ENCODE peak calls at places on chromosomes 16 and 17, in six cellular contexts. One of them, this sample, is unnamed.

GRCh38 chr17:65438708-65439294 is 122.6 kb downstream of the AXIN2 start:
- DNase-seq in heart right ventricle: no peak
- DNase-seq in heart left ventricle: no peak
- DNase-seq in cardiac muscle cell: no peak
- DNase-seq in astrocyte of the spinal cord: no peak
- DNase-seq in psoas muscle: no peak
- DNase-seq in this sample: no peak

GRCh38 chr16:25914357-25914962 is 222.7 kb downstream of the HS3ST4 start:
- DNase-seq in heart right ventricle: no peak
- DNase-seq in heart left ventricle: no peak
- DNase-seq in cardiac muscle cell: no peak
- DNase-seq in astrocyte of the spinal cord: no peak
- DNase-seq in psoas muscle: no peak
- DNase-seq in this sample: no peak

GRCh38 chr17:70184770-70185169 is 15.4 kb downstream of the KCNJ2 start:
- DNase-seq in heart right ventricle: no peak
- DNase-seq in heart left ventricle: no peak
- DNase-seq in cardiac muscle cell: peak; percentile 36
- DNase-seq in astrocyte of the spinal cord: peak; percentile 65
- DNase-seq in psoas muscle: no peak
- DNase-seq in this sample: peak; percentile 87

GRCh38 chr17:9824094-9824493 is 1.6 kb upstream of the GLP2R start:
- DNase-seq in heart right ventricle: no peak
- DNase-seq in heart left ventricle: no peak
- DNase-seq in cardiac muscle cell: no peak
- DNase-seq in astrocyte of the spinal cord: no peak
- DNase-seq in psoas muscle: no peak
- DNase-seq in this sample: no peak

GRCh38 chr17:74552037-74552436 is 6.1 kb upstream of the CD300C start:
- DNase-seq in heart right ventricle: no peak
- DNase-seq in heart left ventricle: no peak
- DNase-seq in cardiac muscle cell: no peak
- DNase-seq in astrocyte of the spinal cord: no peak
- DNase-seq in psoas muscle: no peak
- DNase-seq in this sample: no peak

GRCh38 chr16:57794849-57795430 is 7.4 kb downstream of the KIFC3 start:
- DNase-seq in heart right ventricle: no peak
- DNase-seq in heart left ventricle: no peak
- DNase-seq in cardiac muscle cell: no peak
- DNase-seq in astrocyte of the spinal cord: no peak
- DNase-seq in psoas muscle: no peak
- DNase-seq in this sample: no peak

GRCh38 chr16:7304257-7304656 is 28.4 kb upstream of the RBFOX1 start:
- DNase-seq in heart right ventricle: no peak
- DNase-seq in heart left ventricle: peak; percentile 24
- DNase-seq in cardiac muscle cell: no peak
- DNase-seq in astrocyte of the spinal cord: no peak
- DNase-seq in psoas muscle: no peak
- DNase-seq in this sample: no peak

GRCh38 chr17:17833664-17834357 is 3.0 kb downstream of the SREBF1 start:
- DNase-seq in heart right ventricle: no peak
- DNase-seq in heart left ventricle: no peak
- DNase-seq in cardiac muscle cell: no peak
- DNase-seq in astrocyte of the spinal cord: no peak
- DNase-seq in psoas muscle: no peak
- DNase-seq in this sample: no peak

GRCh38 chr16:48011888-48012658 is 143.7 kb downstream of the ABCC12 start:
- DNase-seq in heart right ventricle: no peak
- DNase-seq in heart left ventricle: no peak
- DNase-seq in cardiac muscle cell: no peak
- DNase-seq in astrocyte of the spinal cord: peak; percentile 1
- DNase-seq in psoas muscle: no peak
- DNase-seq in this sample: no peak

GRCh38 chr16:47574091-47575054 is 113.2 kb downstream of the PHKB start:
- DNase-seq in heart right ventricle: no peak
- DNase-seq in heart left ventricle: no peak
- DNase-seq in cardiac muscle cell: peak; percentile 68
- DNase-seq in astrocyte of the spinal cord: peak; percentile 74
- DNase-seq in psoas muscle: no peak
- DNase-seq in this sample: peak; percentile 64

GRCh38 chr16:49000594-49000993 is 281.0 kb downstream of the CBLN1 start:
- DNase-seq in heart right ventricle: no peak
- DNase-seq in heart left ventricle: no peak
- DNase-seq in cardiac muscle cell: no peak
- DNase-seq in astrocyte of the spinal cord: no peak
- DNase-seq in psoas muscle: no peak
- DNase-seq in this sample: no peak

GRCh38 chr17:64041912-64042311 is 21.5 kb upstream of the ICAM2 start:
- DNase-seq in heart right ventricle: no peak
- DNase-seq in heart left ventricle: no peak
- DNase-seq in cardiac muscle cell: no peak
- DNase-seq in astrocyte of the spinal cord: no peak
- DNase-seq in psoas muscle: no peak
- DNase-seq in this sample: no peak

GRCh38 chr17:18039535-18040286 is 503 bp downstream of the GID4 start:
- DNase-seq in heart right ventricle: no peak
- DNase-seq in heart left ventricle: peak; percentile 36
- DNase-seq in cardiac muscle cell: peak; percentile 25
- DNase-seq in astrocyte of the spinal cord: no peak
- DNase-seq in psoas muscle: peak; percentile 76
- DNase-seq in this sample: no peak

GRCh38 chr17:46876353-46876887 is 25.0 kb downstream of the WNT9B start:
- DNase-seq in heart right ventricle: no peak
- DNase-seq in heart left ventricle: no peak
- DNase-seq in cardiac muscle cell: no peak
- DNase-seq in astrocyte of the spinal cord: no peak
- DNase-seq in psoas muscle: no peak
- DNase-seq in this sample: no peak

GRCh38 chr17:10756604-10757003 is 26.8 kb upstream of the TMEM220 start:
- DNase-seq in heart right ventricle: no peak
- DNase-seq in heart left ventricle: no peak
- DNase-seq in cardiac muscle cell: no peak
- DNase-seq in astrocyte of the spinal cord: no peak
- DNase-seq in psoas muscle: no peak
- DNase-seq in this sample: no peak

GRCh38 chr17:1435326-1435725 is 20.7 kb downstream of the CRK start:
- DNase-seq in heart right ventricle: no peak
- DNase-seq in heart left ventricle: no peak
- DNase-seq in cardiac muscle cell: no peak
- DNase-seq in astrocyte of the spinal cord: no peak
- DNase-seq in psoas muscle: no peak
- DNase-seq in this sample: no peak

GRCh38 chr16:48003226-48003907 is 152.4 kb downstream of the ABCC12 start:
- DNase-seq in heart right ventricle: no peak
- DNase-seq in heart left ventricle: no peak
- DNase-seq in cardiac muscle cell: no peak
- DNase-seq in astrocyte of the spinal cord: no peak
- DNase-seq in psoas muscle: no peak
- DNase-seq in this sample: no peak

GRCh38 chr17:78134899-78135385 is 4.4 kb downstream of the TMC8 start:
- DNase-seq in heart right ventricle: no peak
- DNase-seq in heart left ventricle: no peak
- DNase-seq in cardiac muscle cell: no peak
- DNase-seq in astrocyte of the spinal cord: no peak
- DNase-seq in psoas muscle: no peak
- DNase-seq in this sample: no peak

GRCh38 chr17:78879679-78880186 is 23.3 kb downstream of the CEP295NL start:
- DNase-seq in heart right ventricle: peak; percentile 91
- DNase-seq in heart left ventricle: peak; percentile 84
- DNase-seq in cardiac muscle cell: peak; percentile 97
- DNase-seq in astrocyte of the spinal cord: peak; percentile 95
- DNase-seq in psoas muscle: peak; percentile 86
- DNase-seq in this sample: peak; percentile 93

GRCh38 chr16:50071075-50071671 is 5.4 kb downstream of the HEATR3 start:
- DNase-seq in heart right ventricle: no peak
- DNase-seq in heart left ventricle: no peak
- DNase-seq in cardiac muscle cell: no peak
- DNase-seq in astrocyte of the spinal cord: no peak
- DNase-seq in psoas muscle: no peak
- DNase-seq in this sample: no peak

GRCh38 chr17:17107891-17108680 is 65.8 kb downstream of the MPRIP start:
- DNase-seq in heart right ventricle: no peak
- DNase-seq in heart left ventricle: no peak
- DNase-seq in cardiac muscle cell: peak; percentile 17
- DNase-seq in astrocyte of the spinal cord: no peak
- DNase-seq in psoas muscle: peak; percentile 52
- DNase-seq in this sample: no peak

GRCh38 chr17:49784636-49785035 is 3.8 kb upstream of the KAT7 start:
- DNase-seq in heart right ventricle: no peak
- DNase-seq in heart left ventricle: no peak
- DNase-seq in cardiac muscle cell: no peak
- DNase-seq in astrocyte of the spinal cord: no peak
- DNase-seq in psoas muscle: no peak
- DNase-seq in this sample: no peak

GRCh38 chr16:471353-472198 is 46.1 kb downstream of the RAB11FIP3 start:
- DNase-seq in heart right ventricle: peak; percentile 23
- DNase-seq in heart left ventricle: no peak
- DNase-seq in cardiac muscle cell: no peak
- DNase-seq in astrocyte of the spinal cord: peak; percentile 63
- DNase-seq in psoas muscle: peak; percentile 71
- DNase-seq in this sample: peak; percentile 11

GRCh38 chr16:85144026-85144915 is 32.0 kb upstream of the CIBAR2 start:
- DNase-seq in heart right ventricle: peak; percentile 72
- DNase-seq in heart left ventricle: peak; percentile 66
- DNase-seq in cardiac muscle cell: no peak
- DNase-seq in astrocyte of the spinal cord: no peak
- DNase-seq in psoas muscle: no peak
- DNase-seq in this sample: no peak

GRCh38 chr16:11384956-11385586 is 39.8 kb downstream of the RMI2 start:
- DNase-seq in heart right ventricle: no peak
- DNase-seq in heart left ventricle: peak; percentile 14
- DNase-seq in cardiac muscle cell: no peak
- DNase-seq in astrocyte of the spinal cord: no peak
- DNase-seq in psoas muscle: no peak
- DNase-seq in this sample: no peak

GRCh38 chr17:40339068-40339699 is 25.4 kb downstream of the GJD3 start:
- DNase-seq in heart right ventricle: no peak
- DNase-seq in heart left ventricle: no peak
- DNase-seq in cardiac muscle cell: no peak
- DNase-seq in astrocyte of the spinal cord: no peak
- DNase-seq in psoas muscle: no peak
- DNase-seq in this sample: no peak

GRCh38 chr17:1485311-1485747 is 7.2 kb downstream of the MYO1C start:
- DNase-seq in heart right ventricle: peak; percentile 76
- DNase-seq in heart left ventricle: peak; percentile 80
- DNase-seq in cardiac muscle cell: peak; percentile 37
- DNase-seq in astrocyte of the spinal cord: no peak
- DNase-seq in psoas muscle: peak; percentile 80
- DNase-seq in this sample: peak; percentile 39

GRCh38 chr16:11181889-11182279 is 74.1 kb downstream of the SOCS1 start:
- DNase-seq in heart right ventricle: no peak
- DNase-seq in heart left ventricle: no peak
- DNase-seq in cardiac muscle cell: no peak
- DNase-seq in astrocyte of the spinal cord: no peak
- DNase-seq in psoas muscle: no peak
- DNase-seq in this sample: no peak

GRCh38 chr16:53768167-53768566 is 64.2 kb downstream of the FTO start:
- DNase-seq in heart right ventricle: no peak
- DNase-seq in heart left ventricle: no peak
- DNase-seq in cardiac muscle cell: peak; percentile 51
- DNase-seq in astrocyte of the spinal cord: no peak
- DNase-seq in psoas muscle: no peak
- DNase-seq in this sample: peak; percentile 66

GRCh38 chr17:54749157-54749556 is 151.5 kb upstream of the TOM1L1 start:
- DNase-seq in heart right ventricle: no peak
- DNase-seq in heart left ventricle: no peak
- DNase-seq in cardiac muscle cell: no peak
- DNase-seq in astrocyte of the spinal cord: no peak
- DNase-seq in psoas muscle: no peak
- DNase-seq in this sample: no peak

DNA sequence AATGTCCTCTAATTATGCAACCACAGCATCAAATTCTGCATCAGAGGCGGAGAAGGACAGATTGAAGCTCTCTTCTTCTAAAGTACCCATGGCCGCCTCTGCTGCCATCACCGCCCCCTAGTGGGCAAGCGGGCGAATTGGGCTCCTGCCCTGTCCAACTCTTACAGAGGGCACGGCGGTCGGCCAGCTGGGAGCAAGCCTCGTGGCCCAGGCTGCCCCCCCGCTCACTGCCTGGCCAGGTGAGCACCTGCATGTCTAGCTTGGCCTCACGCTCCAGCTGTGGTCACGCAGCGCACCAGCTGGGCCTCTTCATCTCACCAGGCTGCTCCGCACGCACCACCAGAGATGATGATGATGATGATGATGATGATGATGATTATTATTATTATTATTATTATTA is 146.1 kb upstream of the TOM1L1 start:
- DNase-seq in heart right ventricle: no peak
- DNase-seq in heart left ventricle: no peak
- DNase-seq in cardiac muscle cell: no peak
- DNase-seq in astrocyte of the spinal cord: no peak
- DNase-seq in psoas muscle: no peak
- DNase-seq in this sample: no peak
- TF ChIP-seq CTCF in heart right ventricle: no peak
- TF ChIP-seq CTCF in heart left ventricle: no peak
- TF ChIP-seq CTCF in cardiac muscle cell: no peak
- TF ChIP-seq CTCF in astrocyte of the spinal cord: no peak
- TF ChIP-seq CTCF in psoas muscle: no peak
- TF ChIP-seq CTCF in this sample: no peak

GRCh38 chr16:29680180-29680598 is 1.2 kb downstream of the QPRT start:
- DNase-seq in heart right ventricle: no peak
- DNase-seq in heart left ventricle: no peak
- DNase-seq in cardiac muscle cell: no peak
- DNase-seq in astrocyte of the spinal cord: no peak
- DNase-seq in psoas muscle: no peak
- DNase-seq in this sample: no peak
- H3K4me3 ChIP-seq in heart right ventricle: peak overlapping the region; percentile 42
- H3K4me3 ChIP-seq in heart left ventricle: peak overlapping the region; percentile 48
- H3K4me3 ChIP-seq in cardiac muscle cell: peak overlapping the region; percentile 52
- H3K4me3 ChIP-seq in astrocyte of the spinal cord: no peak overlapping the region
- H3K4me3 ChIP-seq in psoas muscle: peak overlapping the region; percentile 32
- H3K4me3 ChIP-seq in this sample: no peak overlapping the region

DNA sequence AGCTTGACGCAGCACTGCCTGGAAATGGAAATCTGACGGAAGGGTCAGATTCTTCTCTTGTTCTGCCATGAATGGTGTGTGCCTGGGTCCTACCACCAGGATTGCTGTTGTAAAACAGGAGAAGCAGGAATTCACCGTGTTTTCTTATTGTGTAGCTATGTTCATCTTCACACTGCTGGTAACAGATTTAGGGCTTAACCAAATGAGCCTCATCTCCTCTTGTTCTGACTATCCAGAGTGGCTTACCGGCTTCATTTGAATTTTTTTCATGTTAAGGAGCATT is 97.3 kb upstream of the CHMP6 start:
- DNase-seq in heart right ventricle: no peak
- DNase-seq in heart left ventricle: no peak
- DNase-seq in cardiac muscle cell: no peak
- DNase-seq in astrocyte of the spinal cord: no peak
- DNase-seq in psoas muscle: no peak
- DNase-seq in this sample: no peak
- TF ChIP-seq CTCF in heart right ventricle: no peak
- TF ChIP-seq CTCF in heart left ventricle: no peak
- TF ChIP-seq CTCF in cardiac muscle cell: no peak
- TF ChIP-seq CTCF in astrocyte of the spinal cord: peak; percentile 40
- TF ChIP-seq CTCF in psoas muscle: no peak
- TF ChIP-seq CTCF in this sample: peak; percentile 11

DNA sequence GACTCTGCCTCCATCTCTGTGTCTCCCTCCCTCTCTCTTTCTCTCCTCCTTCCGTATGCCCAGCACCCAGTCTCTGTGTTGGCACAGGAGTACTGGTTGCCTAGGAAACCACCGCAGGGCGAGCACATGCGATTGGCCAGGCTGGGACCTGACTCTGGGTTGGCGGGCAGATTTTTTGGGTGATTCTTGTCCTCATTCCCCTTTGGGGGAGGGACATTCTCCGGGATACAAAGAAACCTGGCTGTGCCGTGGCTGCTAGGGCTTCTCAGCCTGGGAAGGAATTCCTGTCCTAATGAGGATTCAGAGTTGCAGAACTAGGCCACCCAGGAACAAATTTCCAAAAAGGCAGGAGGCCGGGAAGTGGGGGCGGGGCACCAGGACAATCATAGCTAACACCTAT is 168.9 kb downstream of the SHISA9 start:
- DNase-seq in heart right ventricle: no peak
- DNase-seq in heart left ventricle: no peak
- DNase-seq in cardiac muscle cell: no peak
- DNase-seq in astrocyte of the spinal cord: no peak
- DNase-seq in psoas muscle: no peak
- DNase-seq in this sample: no peak
- H3K4me3 ChIP-seq in heart right ventricle: no peak overlapping the region
- H3K4me3 ChIP-seq in heart left ventricle: no peak overlapping the region
- H3K4me3 ChIP-seq in cardiac muscle cell: no peak overlapping the region
- H3K4me3 ChIP-seq in astrocyte of the spinal cord: no peak overlapping the region
- H3K4me3 ChIP-seq in psoas muscle: no peak overlapping the region
- H3K4me3 ChIP-seq in this sample: no peak overlapping the region

This sample was measured in cardiac fibroblast.